ENCODE peak calls at places on chromosomes 5 and 9, in seven cellular contexts. One of them, this sample, is unnamed.

GRCh38 chr9:88660611-88661010 is 125.6 kb downstream of the NXNL2 start:
- DNase-seq in IMR-90: peak
- DNase-seq in PC-9: no peak
- DNase-seq in mammary epithelial cell: peak
- DNase-seq in neuronal stem cell: no peak
- DNase-seq in PC-3: peak
- DNase-seq in GM23248: peak
- DNase-seq in this sample: peak

GRCh38 chr9:72454871-72455471 is 66.4 kb upstream of the TMC1 start:
- DNase-seq in mammary epithelial cell: peak
- DNase-seq in PC-3: no peak
- DNase-seq in PC-9: no peak
- DNase-seq in IMR-90: no peak
- DNase-seq in neuronal stem cell: peak
- DNase-seq in GM23248: no peak
- DNase-seq in this sample: no peak

GRCh38 chr9:86126998-86127972 is 27.9 kb upstream of the GOLM1 start:
- DNase-seq in GM23248: peak
- DNase-seq in mammary epithelial cell: peak
- DNase-seq in neuronal stem cell: peak
- DNase-seq in PC-3: peak
- DNase-seq in IMR-90: peak
- DNase-seq in PC-9: peak
- DNase-seq in this sample: peak

GRCh38 chr5:180598316-180598701 is 7.0 kb upstream of the SCGB3A1 start:
- DNase-seq in neuronal stem cell: no peak
- DNase-seq in PC-9: no peak
- DNase-seq in mammary epithelial cell: no peak
- DNase-seq in IMR-90: no peak
- DNase-seq in PC-3: no peak
- DNase-seq in GM23248: no peak
- DNase-seq in this sample: peak

GRCh38 chr9:70444904-70445303 is 30.4 kb upstream of the KLF9 start:
- DNase-seq in mammary epithelial cell: no peak
- DNase-seq in neuronal stem cell: no peak
- DNase-seq in PC-3: no peak
- DNase-seq in IMR-90: peak
- DNase-seq in GM23248: peak
- DNase-seq in PC-9: no peak
- DNase-seq in this sample: no peak

GRCh38 chr5:142065273-142065672 is 43.3 kb upstream of the NDFIP1 start:
- DNase-seq in mammary epithelial cell: no peak
- DNase-seq in PC-3: no peak
- DNase-seq in PC-9: no peak
- DNase-seq in GM23248: peak
- DNase-seq in IMR-90: peak
- DNase-seq in neuronal stem cell: peak
- DNase-seq in this sample: no peak

GRCh38 chr9:123120131-123120530 is 86.7 kb downstream of the GPR21 start:
- DNase-seq in mammary epithelial cell: no peak
- DNase-seq in PC-3: no peak
- DNase-seq in IMR-90: no peak
- DNase-seq in neuronal stem cell: peak
- DNase-seq in PC-9: no peak
- DNase-seq in GM23248: no peak
- DNase-seq in this sample: no peak

GRCh38 chr5:32223972-32224608 is 50.0 kb upstream of the GOLPH3 start:
- DNase-seq in GM23248: peak
- DNase-seq in mammary epithelial cell: peak
- DNase-seq in IMR-90: peak
- DNase-seq in PC-9: peak
- DNase-seq in PC-3: peak
- DNase-seq in neuronal stem cell: no peak
- DNase-seq in this sample: peak

GRCh38 chr5:172007153-172007794 is 836 bp upstream of the FBXW11 start:
- DNase-seq in mammary epithelial cell: no peak
- DNase-seq in PC-9: no peak
- DNase-seq in IMR-90: peak
- DNase-seq in GM23248: peak
- DNase-seq in neuronal stem cell: no peak
- DNase-seq in PC-3: peak
- DNase-seq in this sample: peak

GRCh38 chr9:79581388-79581787 is 9.6 kb downstream of the TLE4 start:
- DNase-seq in PC-9: no peak
- DNase-seq in GM23248: peak
- DNase-seq in PC-3: no peak
- DNase-seq in mammary epithelial cell: peak
- DNase-seq in neuronal stem cell: no peak
- DNase-seq in IMR-90: peak
- DNase-seq in this sample: no peak

GRCh38 chr9:92026206-92027002 is 76.4 kb upstream of the ROR2 start:
- DNase-seq in mammary epithelial cell: no peak
- DNase-seq in GM23248: no peak
- DNase-seq in IMR-90: no peak
- DNase-seq in PC-3: no peak
- DNase-seq in PC-9: no peak
- DNase-seq in neuronal stem cell: no peak
- DNase-seq in this sample: no peak

GRCh38 chr9:107742531-107743309 is 253.2 kb upstream of the KLF4 start:
- DNase-seq in PC-3: no peak
- DNase-seq in mammary epithelial cell: no peak
- DNase-seq in neuronal stem cell: no peak
- DNase-seq in PC-9: no peak
- DNase-seq in IMR-90: no peak
- DNase-seq in GM23248: no peak
- DNase-seq in this sample: peak

GRCh38 chr5:179455320-179455719 is 95.0 kb upstream of the RUFY1 start:
- DNase-seq in IMR-90: no peak
- DNase-seq in neuronal stem cell: no peak
- DNase-seq in GM23248: no peak
- DNase-seq in PC-9: no peak
- DNase-seq in mammary epithelial cell: no peak
- DNase-seq in PC-3: no peak
- DNase-seq in this sample: no peak

GRCh38 chr5:148760945-148761638 is 65.3 kb upstream of the ADRB2 start:
- DNase-seq in IMR-90: no peak
- DNase-seq in mammary epithelial cell: peak
- DNase-seq in PC-3: no peak
- DNase-seq in GM23248: no peak
- DNase-seq in neuronal stem cell: no peak
- DNase-seq in PC-9: no peak
- DNase-seq in this sample: peak

GRCh38 chr5:127563133-127563532 is 45.7 kb downstream of the PRRC1 start:
- DNase-seq in IMR-90: no peak
- DNase-seq in neuronal stem cell: no peak
- DNase-seq in mammary epithelial cell: no peak
- DNase-seq in PC-9: no peak
- DNase-seq in PC-3: no peak
- DNase-seq in GM23248: peak
- DNase-seq in this sample: no peak

GRCh38 chr5:5416733-5417132 is 5.7 kb upstream of the ICE1 start:
- DNase-seq in neuronal stem cell: no peak
- DNase-seq in PC-9: no peak
- DNase-seq in IMR-90: no peak
- DNase-seq in PC-3: no peak
- DNase-seq in GM23248: no peak
- DNase-seq in mammary epithelial cell: no peak
- DNase-seq in this sample: no peak

GRCh38 chr5:154511984-154512383 is 34.0 kb upstream of the HAND1 start:
- DNase-seq in GM23248: no peak
- DNase-seq in mammary epithelial cell: no peak
- DNase-seq in PC-3: no peak
- DNase-seq in PC-9: no peak
- DNase-seq in IMR-90: no peak
- DNase-seq in neuronal stem cell: no peak
- DNase-seq in this sample: no peak

GRCh38 chr9:111975709-111976108 is 79.1 kb downstream of the UGCG start:
- DNase-seq in mammary epithelial cell: no peak
- DNase-seq in PC-9: no peak
- DNase-seq in GM23248: no peak
- DNase-seq in IMR-90: no peak
- DNase-seq in PC-3: peak
- DNase-seq in neuronal stem cell: no peak
- DNase-seq in this sample: no peak

GRCh38 chr5:5018560-5018935 is 121.6 kb upstream of the ADAMTS16 start:
- DNase-seq in IMR-90: no peak
- DNase-seq in mammary epithelial cell: no peak
- DNase-seq in PC-9: no peak
- DNase-seq in neuronal stem cell: no peak
- DNase-seq in GM23248: peak
- DNase-seq in PC-3: peak
- DNase-seq in this sample: no peak

GRCh38 chr9:6014668-6015270 is 655 bp downstream of the RANBP6 start:
- DNase-seq in GM23248: peak
- DNase-seq in neuronal stem cell: no peak
- DNase-seq in PC-9: peak
- DNase-seq in IMR-90: peak
- DNase-seq in mammary epithelial cell: peak
- DNase-seq in PC-3: peak
- DNase-seq in this sample: peak

GRCh38 chr9:93058357-93059096 is at the start of gene SUSD3:
- DNase-seq in mammary epithelial cell: no peak
- DNase-seq in PC-9: peak
- DNase-seq in GM23248: no peak
- DNase-seq in IMR-90: no peak
- DNase-seq in PC-3: peak
- DNase-seq in neuronal stem cell: peak
- DNase-seq in this sample: peak

GRCh38 chr5:153571157-153571556 is 80.7 kb downstream of the GRIA1 start:
- DNase-seq in PC-9: no peak
- DNase-seq in PC-3: no peak
- DNase-seq in mammary epithelial cell: no peak
- DNase-seq in GM23248: no peak
- DNase-seq in IMR-90: no peak
- DNase-seq in neuronal stem cell: no peak
- DNase-seq in this sample: no peak

GRCh38 chr5:42507451-42508092 is 84.3 kb downstream of the GHR start:
- DNase-seq in IMR-90: no peak
- DNase-seq in GM23248: no peak
- DNase-seq in neuronal stem cell: peak
- DNase-seq in mammary epithelial cell: no peak
- DNase-seq in PC-3: no peak
- DNase-seq in PC-9: no peak
- DNase-seq in this sample: no peak

GRCh38 chr5:127878174-127878750 is 175.1 kb downstream of the CCDC192 start:
- DNase-seq in GM23248: peak
- DNase-seq in PC-9: no peak
- DNase-seq in PC-3: peak
- DNase-seq in neuronal stem cell: peak
- DNase-seq in IMR-90: peak
- DNase-seq in mammary epithelial cell: peak
- DNase-seq in this sample: peak

GRCh38 chr9:114662081-114662989 is 4.7 kb upstream of the TEX53 start:
- DNase-seq in IMR-90: peak
- DNase-seq in mammary epithelial cell: peak
- DNase-seq in PC-9: no peak
- DNase-seq in neuronal stem cell: peak
- DNase-seq in PC-3: peak
- DNase-seq in GM23248: peak
- DNase-seq in this sample: peak

DNA sequence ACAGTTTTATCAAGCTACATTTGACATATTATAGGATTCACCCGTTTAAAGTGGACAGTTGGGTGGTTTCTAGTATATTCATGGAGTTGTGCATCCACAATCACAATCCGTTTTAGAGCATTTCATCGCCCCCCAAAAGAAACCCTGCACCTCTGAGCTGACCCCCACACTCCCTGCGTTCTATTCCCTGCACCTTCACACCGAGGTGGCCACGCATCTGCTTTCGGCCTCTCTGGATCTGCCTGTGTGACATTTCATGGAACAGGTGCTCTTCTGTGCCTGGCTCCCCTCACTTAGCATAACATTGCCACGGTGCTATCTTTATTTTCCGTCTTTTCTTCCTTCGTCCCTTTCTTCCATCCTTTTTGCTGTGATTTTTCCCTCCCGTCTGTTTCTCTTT is 32.7 kb downstream of the HRH2 start:
- DNase-seq in PC-9: no peak
- DNase-seq in GM23248: no peak
- DNase-seq in neuronal stem cell: no peak
- DNase-seq in mammary epithelial cell: no peak
- DNase-seq in PC-3: no peak
- DNase-seq in IMR-90: no peak
- DNase-seq in this sample: peak
- H3K4me2 ChIP-seq in PC-9: no peak
- H3K4me2 ChIP-seq in GM23248: no peak
- H3K4me2 ChIP-seq in neuronal stem cell: no peak
- H3K4me2 ChIP-seq in mammary epithelial cell: no peak
- H3K4me2 ChIP-seq in PC-3: no peak
- H3K4me2 ChIP-seq in IMR-90: no peak
- H3K4me2 ChIP-seq in this sample: no peak

GRCh38 chr9:125529107-125529506 is 177.9 kb downstream of the MAPKAP1 start:
- DNase-seq in GM23248: no peak
- DNase-seq in PC-3: peak
- DNase-seq in IMR-90: no peak
- DNase-seq in neuronal stem cell: no peak
- DNase-seq in mammary epithelial cell: no peak
- DNase-seq in PC-9: no peak
- DNase-seq in this sample: no peak
- H3K4me2 ChIP-seq in GM23248: no peak
- H3K4me2 ChIP-seq in PC-3: no peak
- H3K4me2 ChIP-seq in IMR-90: no peak
- H3K4me2 ChIP-seq in neuronal stem cell: no peak
- H3K4me2 ChIP-seq in mammary epithelial cell: no peak
- H3K4me2 ChIP-seq in PC-9: no peak
- H3K4me2 ChIP-seq in this sample: no peak

GRCh38 chr9:82281066-82281465 is 292.5 kb downstream of the SPATA31D1 start:
- DNase-seq in PC-3: no peak
- DNase-seq in GM23248: peak
- DNase-seq in mammary epithelial cell: no peak
- DNase-seq in PC-9: no peak
- DNase-seq in neuronal stem cell: no peak
- DNase-seq in IMR-90: no peak
- DNase-seq in this sample: no peak
- H3K4me2 ChIP-seq in PC-3: no peak
- H3K4me2 ChIP-seq in GM23248: no peak
- H3K4me2 ChIP-seq in mammary epithelial cell: no peak
- H3K4me2 ChIP-seq in PC-9: no peak
- H3K4me2 ChIP-seq in neuronal stem cell: no peak
- H3K4me2 ChIP-seq in IMR-90: no peak
- H3K4me2 ChIP-seq in this sample: no peak

GRCh38 chr5:76954383-76954763 is 1.5 kb downstream of the CRHBP start:
- DNase-seq in mammary epithelial cell: no peak
- DNase-seq in IMR-90: no peak
- DNase-seq in PC-3: no peak
- DNase-seq in neuronal stem cell: no peak
- DNase-seq in PC-9: no peak
- DNase-seq in GM23248: no peak
- DNase-seq in this sample: no peak

GRCh38 chr5:76952795-76953536 is at the start of gene CRHBP:
- DNase-seq in PC-9: no peak
- DNase-seq in GM23248: no peak
- DNase-seq in PC-3: no peak
- DNase-seq in IMR-90: no peak
- DNase-seq in mammary epithelial cell: no peak
- DNase-seq in neuronal stem cell: no peak
- DNase-seq in this sample: no peak

GRCh38 chr5:76953551-76954382 is 922 bp downstream of the CRHBP start:
- DNase-seq in GM23248: peak
- DNase-seq in IMR-90: no peak
- DNase-seq in PC-9: no peak
- DNase-seq in mammary epithelial cell: peak
- DNase-seq in PC-3: no peak
- DNase-seq in neuronal stem cell: peak
- DNase-seq in this sample: peak

GRCh38 chr5:76958976-76959767 is 6.3 kb downstream of the CRHBP start:
- DNase-seq in neuronal stem cell: no peak
- DNase-seq in IMR-90: peak
- DNase-seq in mammary epithelial cell: peak
- DNase-seq in GM23248: peak
- DNase-seq in PC-9: no peak
- DNase-seq in PC-3: peak
- DNase-seq in this sample: peak

GRCh38 chr5:76956033-76956432 is 3.2 kb downstream of the CRHBP start:
- DNase-seq in neuronal stem cell: no peak
- DNase-seq in GM23248: no peak
- DNase-seq in mammary epithelial cell: no peak
- DNase-seq in IMR-90: no peak
- DNase-seq in PC-3: no peak
- DNase-seq in PC-9: no peak
- DNase-seq in this sample: no peak
- H3K4me2 ChIP-seq in neuronal stem cell: no peak
- H3K4me2 ChIP-seq in GM23248: no peak
- H3K4me2 ChIP-seq in mammary epithelial cell: no peak
- H3K4me2 ChIP-seq in IMR-90: no peak
- H3K4me2 ChIP-seq in PC-3: no peak
- H3K4me2 ChIP-seq in PC-9: no peak
- H3K4me2 ChIP-seq in this sample: no peak